ENCODE peak calls at places on chromosomes 7 and 10, in eight cellular contexts. D is HCT116, R is SK-N-SH, F is A549, T is HepG2, U is GM23338, I is K562, H is GM12878. S is an unnamed sample.

GRCh38 chr7:151925446-151926335 is 30.6 kb upstream of the GALNTL5 start:
- DNase-seq in D (no peak), R (peak; percentile 38), F (no peak), H (no peak), U (no peak), I (peak; percentile 44), T (no peak), S (no peak)

GRCh38 chr7:25093268-25093802 is 31.7 kb downstream of the CYCS start:
- DNase-seq in R (peak; percentile 83), D (peak; percentile 70), F (peak; percentile 86), I (peak; percentile 78), U (peak; percentile 93), T (peak; percentile 70), H (no peak), S (peak; percentile 76)

GRCh38 chr7:15963206-15963605 is 276.7 kb upstream of the MEOX2 start:
- DNase-seq in T (no peak), F (no peak), U (no peak), I (no peak), R (no peak), H (no peak), D (no peak), S (no peak)

GRCh38 chr10:133457100-133457841 is 3.5 kb downstream of the SCART1 start:
- DNase-seq in I (no peak), T (no peak), D (no peak), U (no peak), F (no peak), R (no peak), H (no peak), S (no peak)

GRCh38 chr7:52119537-52119936 is 802.9 kb upstream of the COBL start:
- DNase-seq in T (no peak), R (no peak), D (no peak), H (no peak), U (peak; percentile 43), F (no peak), I (no peak), S (no peak)

GRCh38 chr7:92740713-92741126 is 95.7 kb downstream of the CDK6 start:
- DNase-seq in F (no peak), U (peak; percentile 58), T (no peak), I (no peak), D (no peak), H (no peak), R (no peak), S (no peak)

GRCh38 chr7:67738958-67739357 is 742.3 kb downstream of the TYW1 start:
- DNase-seq in F (no peak), D (no peak), H (no peak), I (no peak), T (no peak), U (no peak), R (no peak), S (no peak)

GRCh38 chr10:128116187-128116586 is 10.0 kb downstream of the MKI67 start:
- DNase-seq in T (no peak), D (no peak), H (no peak), U (no peak), F (no peak), R (no peak), I (no peak), S (no peak)

GRCh38 chr7:34842782-34843181 is 184.8 kb downstream of the NPSR1 start:
- DNase-seq in R (no peak), H (no peak), T (no peak), D (no peak), U (no peak), I (no peak), F (no peak), S (no peak)

GRCh38 chr10:79311581-79312407 is 35.5 kb upstream of the PPIF start:
- DNase-seq in T (no peak), F (no peak), U (no peak), I (no peak), D (no peak), H (no peak), R (peak; percentile 50), S (no peak)

GRCh38 chr10:60914676-60915075 is 29.3 kb downstream of the RHOBTB1 start:
- DNase-seq in I (no peak), F (no peak), U (no peak), T (no peak), H (no peak), R (no peak), D (no peak), S (no peak)

GRCh38 chr10:97587183-97587582 is 2.3 kb upstream of the C10orf62 start:
- DNase-seq in U (no peak), H (no peak), D (no peak), F (no peak), R (no peak), T (no peak), I (no peak), S (no peak)

GRCh38 chr10:77620731-77621130 is 16.9 kb downstream of the KCNMA1 start:
- DNase-seq in T (no peak), D (no peak), R (no peak), F (no peak), I (no peak), U (no peak), H (no peak), S (no peak)

GRCh38 chr10:75544923-75545322 is 113.5 kb downstream of the LRMDA start:
- DNase-seq in I (no peak), F (no peak), H (no peak), T (no peak), R (no peak), D (no peak), U (no peak), S (no peak)
- H3K4me1 ChIP-seq in I (no peaks in the 10 kb centered on the region), F (no peaks in the 10 kb centered on the region), H (no peaks in the 10 kb centered on the region), T (peaks cover 25% of the 10 kb centered on the region), R (peaks cover 27% of the 10 kb centered on the region), D (no peaks in the 10 kb centered on the region), U (peaks cover 29% of the 10 kb centered on the region), S (no peaks in the 10 kb centered on the region)

GRCh38 chr10:32955299-32955772 is 2.7 kb downstream of the ITGB1 start:
- DNase-seq in F (no peak), R (no peak), I (no peak), D (no peak), T (no peak), H (no peak), U (no peak), S (no peak)

GRCh38 chr10:32953277-32953927 is 4.6 kb downstream of the ITGB1 start:
- DNase-seq in I (no peak), H (no peak), R (no peak), T (no peak), U (no peak), D (no peak), F (no peak), S (no peak)

GRCh38 chr10:32954545-32955298 is 3.3 kb downstream of the ITGB1 start:
- DNase-seq in D (no peak), H (no peak), R (no peak), F (no peak), U (no peak), T (peak; percentile 15), I (no peak), S (no peak)

GRCh38 chr10:32952541-32953276 is 5.3 kb downstream of the ITGB1 start:
- DNase-seq in I (no peak), D (no peak), R (no peak), U (no peak), H (no peak), T (no peak), F (no peak), S (no peak)

DNA sequence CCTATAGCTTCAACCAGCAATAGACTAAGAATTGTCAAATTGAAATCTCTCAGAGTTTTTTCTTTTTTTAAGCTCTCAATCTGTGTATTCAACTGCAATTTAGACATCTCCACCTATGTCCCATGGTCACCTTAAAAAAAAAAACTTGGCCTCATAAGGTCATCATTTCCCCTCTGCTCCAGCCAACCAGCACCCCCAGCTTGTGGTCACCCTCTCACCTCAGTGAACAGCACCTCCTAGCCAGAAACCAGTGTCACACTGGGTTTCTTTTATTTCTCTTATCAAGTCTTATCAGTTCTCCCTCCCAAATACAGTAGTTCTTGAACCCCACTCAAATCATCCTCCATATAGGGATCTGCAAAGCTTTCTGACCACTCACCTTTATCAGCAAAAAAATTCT is 4.0 kb downstream of the ITGB1 start:
- DNase-seq in U (no peak), R (no peak), F (no peak), T (no peak), D (no peak), I (no peak), H (no peak), S (no peak)
- TF ChIP-seq CTCF in U (peak; percentile 34), R (no peak), F (peak; percentile 18), T (peak; percentile 10), D (no peak), I (no peak), H (peak; percentile 26), S (peak; percentile 35)

GRCh38 chr7:41449286-41449685 is 253.6 kb downstream of the INHBA start:
- DNase-seq in R (no peak), U (no peak), H (no peak), D (no peak), I (no peak), F (no peak), T (no peak), S (no peak)

GRCh38 chr7:41448104-41448503 is 254.8 kb downstream of the INHBA start:
- DNase-seq in R (no peak), I (no peak), T (peak; percentile 16), D (no peak), F (no peak), U (no peak), H (no peak), S (no peak)

GRCh38 chr7:41447106-41448042 is 255.5 kb downstream of the INHBA start:
- DNase-seq in T (no peak), I (no peak), R (no peak), D (no peak), H (no peak), F (no peak), U (no peak), S (no peak)

GRCh38 chr7:41449694-41450093 is 253.2 kb downstream of the INHBA start:
- DNase-seq in F (no peak), I (no peak), D (no peak), R (no peak), H (no peak), U (no peak), T (no peak), S (no peak)

DNA sequence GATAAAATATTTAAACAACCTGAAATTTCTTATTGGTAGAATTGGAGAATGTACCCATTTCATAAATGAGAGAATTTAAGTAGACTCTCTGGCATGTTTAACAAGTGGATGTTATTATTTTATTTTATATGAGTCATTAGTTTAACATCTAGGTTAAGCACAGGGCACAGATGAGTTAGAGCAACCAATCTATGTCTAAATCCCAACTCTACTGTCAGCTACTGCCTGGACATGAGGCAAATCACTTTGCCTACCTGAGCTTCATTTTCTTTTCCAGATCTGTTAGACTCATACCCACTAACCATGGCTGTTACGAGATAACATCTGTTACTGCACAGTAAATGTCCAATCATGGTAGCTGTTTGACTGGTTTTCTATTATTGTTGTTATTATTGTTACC is 251.1 kb downstream of the INHBA start:
- DNase-seq in F (no peak), T (no peak), D (no peak), H (no peak), I (no peak), U (no peak), R (no peak), S (no peak)
- TF ChIP-seq REST in F (no peak), T (no peak), D (no peak), H (no peak), I (no peak), U (no peak), R (no peak), S (no peak)

DNA sequence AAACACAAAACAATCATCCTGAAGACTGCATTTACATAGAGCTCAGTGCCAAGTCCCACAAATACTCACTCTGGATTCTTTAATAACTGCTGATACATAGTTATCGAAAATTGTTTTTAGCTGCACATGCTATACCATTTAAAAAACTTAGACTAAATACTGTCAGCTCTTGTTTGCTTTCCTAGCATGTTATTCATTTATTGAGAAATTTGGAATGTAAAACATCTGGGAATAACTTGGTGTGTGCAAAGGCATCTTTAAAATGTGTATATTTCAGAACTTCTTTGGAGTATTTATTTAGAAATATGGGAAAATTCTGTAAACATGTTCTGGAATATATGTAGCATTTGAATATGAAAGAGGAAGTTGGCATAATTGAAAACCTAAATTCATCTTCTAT is 119.6 kb downstream of the ARID5B start:
- DNase-seq in T (no peak), H (no peak), F (no peak), I (no peak), U (no peak), R (no peak), D (no peak), S (no peak)
- H3K4me1 ChIP-seq in T (peaks cover 42% of the 10 kb centered on the region), H (peaks cover 69% of the 10 kb centered on the region), F (no peaks in the 10 kb centered on the region), I (no peaks in the 10 kb centered on the region), U (peaks cover 32% of the 10 kb centered on the region), R (peaks cover 15% of the 10 kb centered on the region), D (peaks cover 4% of the 10 kb centered on the region), S (peaks cover 67% of the 10 kb centered on the region)

S was measured in Panc1.